ENCODE peak calls at places on chromosomes 7 and 10, in eight cellular contexts. One of them, this sample, is unnamed.

GRCh38 chr10:6713716-6714115 is 133.6 kb upstream of the PRKCQ start:
- DNase-seq in GM03348: no peak
- DNase-seq in fibroblast of mammary gland: peak
- DNase-seq in stimulated activated CD4-positive, alpha-beta T cell treated with anti-CD3 and anti-CD28 coated beads, Interleukin-4, amount 100 ng/mL, for 4 hours: no peak
- DNase-seq in NCI-H1105 treated with DMSO at 0.1 percent for 48 hours: no peak
- DNase-seq in ELR: no peak
- DNase-seq in HCEC 1CT: no peak
- DNase-seq in stimulated activated CD8-positive, alpha-beta memory T cell treated with anti-CD3 and anti-CD28 coated beads, Interleukin-4, amount 100 ng/mL, for 4 hours: no peak
- DNase-seq in this sample: no peak

GRCh38 chr10:88926484-88927249 is 25.9 kb downstream of the ACTA2 start:
- DNase-seq in NCI-H1105 treated with DMSO at 0.1 percent for 48 hours: no peak
- DNase-seq in fibroblast of mammary gland: peak
- DNase-seq in stimulated activated CD8-positive, alpha-beta memory T cell treated with anti-CD3 and anti-CD28 coated beads, Interleukin-4, amount 100 ng/mL, for 4 hours: no peak
- DNase-seq in GM03348: peak
- DNase-seq in ELR: no peak
- DNase-seq in stimulated activated CD4-positive, alpha-beta T cell treated with anti-CD3 and anti-CD28 coated beads, Interleukin-4, amount 100 ng/mL, for 4 hours: no peak
- DNase-seq in HCEC 1CT: peak
- DNase-seq in this sample: peak

GRCh38 chr7:85719981-85720963 is 533.4 kb upstream of the SEMA3D start:
- DNase-seq in stimulated activated CD4-positive, alpha-beta T cell treated with anti-CD3 and anti-CD28 coated beads, Interleukin-4, amount 100 ng/mL, for 4 hours: no peak
- DNase-seq in ELR: peak
- DNase-seq in NCI-H1105 treated with DMSO at 0.1 percent for 48 hours: no peak
- DNase-seq in GM03348: peak
- DNase-seq in HCEC 1CT: peak
- DNase-seq in stimulated activated CD8-positive, alpha-beta memory T cell treated with anti-CD3 and anti-CD28 coated beads, Interleukin-4, amount 100 ng/mL, for 4 hours: no peak
- DNase-seq in fibroblast of mammary gland: peak
- DNase-seq in this sample: peak

GRCh38 chr7:133560900-133561299 is 308.0 kb downstream of the EXOC4 start:
- DNase-seq in ELR: no peak
- DNase-seq in NCI-H1105 treated with DMSO at 0.1 percent for 48 hours: no peak
- DNase-seq in HCEC 1CT: no peak
- DNase-seq in stimulated activated CD8-positive, alpha-beta memory T cell treated with anti-CD3 and anti-CD28 coated beads, Interleukin-4, amount 100 ng/mL, for 4 hours: no peak
- DNase-seq in stimulated activated CD4-positive, alpha-beta T cell treated with anti-CD3 and anti-CD28 coated beads, Interleukin-4, amount 100 ng/mL, for 4 hours: no peak
- DNase-seq in fibroblast of mammary gland: no peak
- DNase-seq in GM03348: no peak
- DNase-seq in this sample: no peak

GRCh38 chr10:17651891-17652290 is 7.9 kb downstream of the STAM start:
- DNase-seq in stimulated activated CD4-positive, alpha-beta T cell treated with anti-CD3 and anti-CD28 coated beads, Interleukin-4, amount 100 ng/mL, for 4 hours: no peak
- DNase-seq in ELR: no peak
- DNase-seq in stimulated activated CD8-positive, alpha-beta memory T cell treated with anti-CD3 and anti-CD28 coated beads, Interleukin-4, amount 100 ng/mL, for 4 hours: no peak
- DNase-seq in fibroblast of mammary gland: no peak
- DNase-seq in HCEC 1CT: no peak
- DNase-seq in GM03348: peak
- DNase-seq in NCI-H1105 treated with DMSO at 0.1 percent for 48 hours: no peak
- DNase-seq in this sample: peak

GRCh38 chr10:133230387-133231195 is 574 bp downstream of the UTF1 start:
- DNase-seq in NCI-H1105 treated with DMSO at 0.1 percent for 48 hours: peak
- DNase-seq in ELR: no peak
- DNase-seq in HCEC 1CT: no peak
- DNase-seq in stimulated activated CD8-positive, alpha-beta memory T cell treated with anti-CD3 and anti-CD28 coated beads, Interleukin-4, amount 100 ng/mL, for 4 hours: no peak
- DNase-seq in fibroblast of mammary gland: no peak
- DNase-seq in stimulated activated CD4-positive, alpha-beta T cell treated with anti-CD3 and anti-CD28 coated beads, Interleukin-4, amount 100 ng/mL, for 4 hours: no peak
- DNase-seq in GM03348: no peak
- DNase-seq in this sample: peak

GRCh38 chr10:114624422-114624821 is 33.7 kb downstream of the ABLIM1 start:
- DNase-seq in stimulated activated CD4-positive, alpha-beta T cell treated with anti-CD3 and anti-CD28 coated beads, Interleukin-4, amount 100 ng/mL, for 4 hours: no peak
- DNase-seq in ELR: no peak
- DNase-seq in HCEC 1CT: no peak
- DNase-seq in stimulated activated CD8-positive, alpha-beta memory T cell treated with anti-CD3 and anti-CD28 coated beads, Interleukin-4, amount 100 ng/mL, for 4 hours: no peak
- DNase-seq in GM03348: no peak
- DNase-seq in fibroblast of mammary gland: no peak
- DNase-seq in NCI-H1105 treated with DMSO at 0.1 percent for 48 hours: no peak
- DNase-seq in this sample: no peak

GRCh38 chr7:50308301-50309129 is 4.0 kb downstream of the IKZF1 start:
- DNase-seq in stimulated activated CD8-positive, alpha-beta memory T cell treated with anti-CD3 and anti-CD28 coated beads, Interleukin-4, amount 100 ng/mL, for 4 hours: no peak
- DNase-seq in HCEC 1CT: no peak
- DNase-seq in NCI-H1105 treated with DMSO at 0.1 percent for 48 hours: no peak
- DNase-seq in ELR: no peak
- DNase-seq in stimulated activated CD4-positive, alpha-beta T cell treated with anti-CD3 and anti-CD28 coated beads, Interleukin-4, amount 100 ng/mL, for 4 hours: no peak
- DNase-seq in fibroblast of mammary gland: no peak
- DNase-seq in GM03348: no peak
- DNase-seq in this sample: no peak

GRCh38 chr7:76133164-76133775 is 68.4 kb upstream of the SRRM3 start:
- DNase-seq in stimulated activated CD8-positive, alpha-beta memory T cell treated with anti-CD3 and anti-CD28 coated beads, Interleukin-4, amount 100 ng/mL, for 4 hours: no peak
- DNase-seq in stimulated activated CD4-positive, alpha-beta T cell treated with anti-CD3 and anti-CD28 coated beads, Interleukin-4, amount 100 ng/mL, for 4 hours: no peak
- DNase-seq in HCEC 1CT: no peak
- DNase-seq in fibroblast of mammary gland: no peak
- DNase-seq in GM03348: no peak
- DNase-seq in NCI-H1105 treated with DMSO at 0.1 percent for 48 hours: no peak
- DNase-seq in ELR: no peak
- DNase-seq in this sample: no peak

GRCh38 chr7:4282434-4283223 is 399.5 kb upstream of the FOXK1 start:
- DNase-seq in ELR: peak
- DNase-seq in fibroblast of mammary gland: peak
- DNase-seq in HCEC 1CT: no peak
- DNase-seq in stimulated activated CD8-positive, alpha-beta memory T cell treated with anti-CD3 and anti-CD28 coated beads, Interleukin-4, amount 100 ng/mL, for 4 hours: no peak
- DNase-seq in stimulated activated CD4-positive, alpha-beta T cell treated with anti-CD3 and anti-CD28 coated beads, Interleukin-4, amount 100 ng/mL, for 4 hours: no peak
- DNase-seq in NCI-H1105 treated with DMSO at 0.1 percent for 48 hours: no peak
- DNase-seq in GM03348: no peak
- DNase-seq in this sample: peak

GRCh38 chr10:10589540-10589939 is 428.1 kb upstream of the CELF2 start:
- DNase-seq in fibroblast of mammary gland: peak
- DNase-seq in NCI-H1105 treated with DMSO at 0.1 percent for 48 hours: no peak
- DNase-seq in stimulated activated CD8-positive, alpha-beta memory T cell treated with anti-CD3 and anti-CD28 coated beads, Interleukin-4, amount 100 ng/mL, for 4 hours: no peak
- DNase-seq in HCEC 1CT: peak
- DNase-seq in ELR: no peak
- DNase-seq in GM03348: peak
- DNase-seq in stimulated activated CD4-positive, alpha-beta T cell treated with anti-CD3 and anti-CD28 coated beads, Interleukin-4, amount 100 ng/mL, for 4 hours: no peak
- DNase-seq in this sample: no peak

GRCh38 chr10:132663666-132664365 is 122.1 kb downstream of the NKX6-2 start:
- DNase-seq in HCEC 1CT: no peak
- DNase-seq in GM03348: no peak
- DNase-seq in stimulated activated CD4-positive, alpha-beta T cell treated with anti-CD3 and anti-CD28 coated beads, Interleukin-4, amount 100 ng/mL, for 4 hours: no peak
- DNase-seq in fibroblast of mammary gland: no peak
- DNase-seq in stimulated activated CD8-positive, alpha-beta memory T cell treated with anti-CD3 and anti-CD28 coated beads, Interleukin-4, amount 100 ng/mL, for 4 hours: no peak
- DNase-seq in ELR: peak
- DNase-seq in NCI-H1105 treated with DMSO at 0.1 percent for 48 hours: no peak
- DNase-seq in this sample: no peak

GRCh38 chr7:47653550-47654351 is 71.8 kb upstream of the TNS3 start:
- DNase-seq in NCI-H1105 treated with DMSO at 0.1 percent for 48 hours: no peak
- DNase-seq in ELR: peak
- DNase-seq in stimulated activated CD4-positive, alpha-beta T cell treated with anti-CD3 and anti-CD28 coated beads, Interleukin-4, amount 100 ng/mL, for 4 hours: no peak
- DNase-seq in GM03348: no peak
- DNase-seq in HCEC 1CT: no peak
- DNase-seq in stimulated activated CD8-positive, alpha-beta memory T cell treated with anti-CD3 and anti-CD28 coated beads, Interleukin-4, amount 100 ng/mL, for 4 hours: no peak
- DNase-seq in fibroblast of mammary gland: peak
- DNase-seq in this sample: no peak

GRCh38 chr7:73986158-73986631 is 41.8 kb upstream of the ELN start:
- DNase-seq in NCI-H1105 treated with DMSO at 0.1 percent for 48 hours: no peak
- DNase-seq in stimulated activated CD4-positive, alpha-beta T cell treated with anti-CD3 and anti-CD28 coated beads, Interleukin-4, amount 100 ng/mL, for 4 hours: no peak
- DNase-seq in GM03348: no peak
- DNase-seq in stimulated activated CD8-positive, alpha-beta memory T cell treated with anti-CD3 and anti-CD28 coated beads, Interleukin-4, amount 100 ng/mL, for 4 hours: no peak
- DNase-seq in fibroblast of mammary gland: no peak
- DNase-seq in HCEC 1CT: no peak
- DNase-seq in ELR: no peak
- DNase-seq in this sample: no peak

GRCh38 chr7:55591282-55591931 is 19.1 kb upstream of the VOPP1 start:
- DNase-seq in GM03348: peak
- DNase-seq in ELR: no peak
- DNase-seq in stimulated activated CD8-positive, alpha-beta memory T cell treated with anti-CD3 and anti-CD28 coated beads, Interleukin-4, amount 100 ng/mL, for 4 hours: no peak
- DNase-seq in fibroblast of mammary gland: no peak
- DNase-seq in HCEC 1CT: no peak
- DNase-seq in stimulated activated CD4-positive, alpha-beta T cell treated with anti-CD3 and anti-CD28 coated beads, Interleukin-4, amount 100 ng/mL, for 4 hours: no peak
- DNase-seq in NCI-H1105 treated with DMSO at 0.1 percent for 48 hours: no peak
- DNase-seq in this sample: no peak

GRCh38 chr10:9853405-9854010 is 1164.2 kb upstream of the CELF2 start:
- DNase-seq in fibroblast of mammary gland: no peak
- DNase-seq in HCEC 1CT: no peak
- DNase-seq in stimulated activated CD4-positive, alpha-beta T cell treated with anti-CD3 and anti-CD28 coated beads, Interleukin-4, amount 100 ng/mL, for 4 hours: no peak
- DNase-seq in GM03348: peak
- DNase-seq in stimulated activated CD8-positive, alpha-beta memory T cell treated with anti-CD3 and anti-CD28 coated beads, Interleukin-4, amount 100 ng/mL, for 4 hours: no peak
- DNase-seq in ELR: no peak
- DNase-seq in NCI-H1105 treated with DMSO at 0.1 percent for 48 hours: no peak
- DNase-seq in this sample: no peak

GRCh38 chr10:28569506-28570159 is 36.7 kb downstream of the WAC start:
- DNase-seq in stimulated activated CD8-positive, alpha-beta memory T cell treated with anti-CD3 and anti-CD28 coated beads, Interleukin-4, amount 100 ng/mL, for 4 hours: no peak
- DNase-seq in NCI-H1105 treated with DMSO at 0.1 percent for 48 hours: no peak
- DNase-seq in GM03348: peak
- DNase-seq in HCEC 1CT: peak
- DNase-seq in ELR: peak
- DNase-seq in fibroblast of mammary gland: peak
- DNase-seq in stimulated activated CD4-positive, alpha-beta T cell treated with anti-CD3 and anti-CD28 coated beads, Interleukin-4, amount 100 ng/mL, for 4 hours: no peak
- DNase-seq in this sample: peak

GRCh38 chr7:65239707-65240352 is 133.8 kb upstream of the ZNF92 start:
- DNase-seq in NCI-H1105 treated with DMSO at 0.1 percent for 48 hours: no peak
- DNase-seq in GM03348: peak
- DNase-seq in ELR: peak
- DNase-seq in fibroblast of mammary gland: no peak
- DNase-seq in stimulated activated CD8-positive, alpha-beta memory T cell treated with anti-CD3 and anti-CD28 coated beads, Interleukin-4, amount 100 ng/mL, for 4 hours: no peak
- DNase-seq in stimulated activated CD4-positive, alpha-beta T cell treated with anti-CD3 and anti-CD28 coated beads, Interleukin-4, amount 100 ng/mL, for 4 hours: no peak
- DNase-seq in HCEC 1CT: no peak
- DNase-seq in this sample: peak

GRCh38 chr10:24858244-24858907 is 94.0 kb downstream of the PRTFDC1 start:
- DNase-seq in GM03348: peak
- DNase-seq in NCI-H1105 treated with DMSO at 0.1 percent for 48 hours: no peak
- DNase-seq in fibroblast of mammary gland: peak
- DNase-seq in stimulated activated CD8-positive, alpha-beta memory T cell treated with anti-CD3 and anti-CD28 coated beads, Interleukin-4, amount 100 ng/mL, for 4 hours: no peak
- DNase-seq in stimulated activated CD4-positive, alpha-beta T cell treated with anti-CD3 and anti-CD28 coated beads, Interleukin-4, amount 100 ng/mL, for 4 hours: no peak
- DNase-seq in ELR: peak
- DNase-seq in HCEC 1CT: peak
- DNase-seq in this sample: peak

GRCh38 chr10:69061305-69062161 is 26.4 kb upstream of the SRGN start:
- DNase-seq in ELR: peak
- DNase-seq in GM03348: peak
- DNase-seq in stimulated activated CD8-positive, alpha-beta memory T cell treated with anti-CD3 and anti-CD28 coated beads, Interleukin-4, amount 100 ng/mL, for 4 hours: no peak
- DNase-seq in fibroblast of mammary gland: peak
- DNase-seq in stimulated activated CD4-positive, alpha-beta T cell treated with anti-CD3 and anti-CD28 coated beads, Interleukin-4, amount 100 ng/mL, for 4 hours: peak
- DNase-seq in HCEC 1CT: peak
- DNase-seq in NCI-H1105 treated with DMSO at 0.1 percent for 48 hours: no peak
- DNase-seq in this sample: peak

GRCh38 chr7:131931368-131931767 is 374.9 kb upstream of the PODXL start:
- DNase-seq in GM03348: no peak
- DNase-seq in HCEC 1CT: no peak
- DNase-seq in fibroblast of mammary gland: peak
- DNase-seq in NCI-H1105 treated with DMSO at 0.1 percent for 48 hours: no peak
- DNase-seq in stimulated activated CD8-positive, alpha-beta memory T cell treated with anti-CD3 and anti-CD28 coated beads, Interleukin-4, amount 100 ng/mL, for 4 hours: no peak
- DNase-seq in stimulated activated CD4-positive, alpha-beta T cell treated with anti-CD3 and anti-CD28 coated beads, Interleukin-4, amount 100 ng/mL, for 4 hours: no peak
- DNase-seq in ELR: peak
- DNase-seq in this sample: no peak

GRCh38 chr7:134669845-134670373 is 23.3 kb downstream of the BPGM start:
- DNase-seq in fibroblast of mammary gland: peak
- DNase-seq in stimulated activated CD8-positive, alpha-beta memory T cell treated with anti-CD3 and anti-CD28 coated beads, Interleukin-4, amount 100 ng/mL, for 4 hours: peak
- DNase-seq in stimulated activated CD4-positive, alpha-beta T cell treated with anti-CD3 and anti-CD28 coated beads, Interleukin-4, amount 100 ng/mL, for 4 hours: peak
- DNase-seq in NCI-H1105 treated with DMSO at 0.1 percent for 48 hours: peak
- DNase-seq in ELR: peak
- DNase-seq in GM03348: peak
- DNase-seq in HCEC 1CT: peak
- DNase-seq in this sample: peak

GRCh38 chr10:10785627-10786333 is 231.9 kb upstream of the CELF2 start:
- DNase-seq in HCEC 1CT: peak
- DNase-seq in NCI-H1105 treated with DMSO at 0.1 percent for 48 hours: no peak
- DNase-seq in GM03348: peak
- DNase-seq in fibroblast of mammary gland: peak
- DNase-seq in stimulated activated CD8-positive, alpha-beta memory T cell treated with anti-CD3 and anti-CD28 coated beads, Interleukin-4, amount 100 ng/mL, for 4 hours: no peak
- DNase-seq in stimulated activated CD4-positive, alpha-beta T cell treated with anti-CD3 and anti-CD28 coated beads, Interleukin-4, amount 100 ng/mL, for 4 hours: no peak
- DNase-seq in ELR: peak
- DNase-seq in this sample: peak

GRCh38 chr7:144481863-144482262 is 78.4 kb upstream of the NOBOX start:
- DNase-seq in stimulated activated CD8-positive, alpha-beta memory T cell treated with anti-CD3 and anti-CD28 coated beads, Interleukin-4, amount 100 ng/mL, for 4 hours: no peak
- DNase-seq in NCI-H1105 treated with DMSO at 0.1 percent for 48 hours: no peak
- DNase-seq in fibroblast of mammary gland: no peak
- DNase-seq in stimulated activated CD4-positive, alpha-beta T cell treated with anti-CD3 and anti-CD28 coated beads, Interleukin-4, amount 100 ng/mL, for 4 hours: no peak
- DNase-seq in GM03348: no peak
- DNase-seq in ELR: no peak
- DNase-seq in HCEC 1CT: no peak
- DNase-seq in this sample: no peak

GRCh38 chr10:90775351-90776028 is 82.3 kb downstream of the HTR7 start:
- DNase-seq in GM03348: peak
- DNase-seq in stimulated activated CD4-positive, alpha-beta T cell treated with anti-CD3 and anti-CD28 coated beads, Interleukin-4, amount 100 ng/mL, for 4 hours: no peak
- DNase-seq in fibroblast of mammary gland: peak
- DNase-seq in HCEC 1CT: peak
- DNase-seq in NCI-H1105 treated with DMSO at 0.1 percent for 48 hours: no peak
- DNase-seq in stimulated activated CD8-positive, alpha-beta memory T cell treated with anti-CD3 and anti-CD28 coated beads, Interleukin-4, amount 100 ng/mL, for 4 hours: no peak
- DNase-seq in ELR: peak
- DNase-seq in this sample: peak

GRCh38 chr7:102191556-102192203 is 95.0 kb upstream of the SH2B2 start:
- DNase-seq in GM03348: no peak
- DNase-seq in HCEC 1CT: no peak
- DNase-seq in stimulated activated CD4-positive, alpha-beta T cell treated with anti-CD3 and anti-CD28 coated beads, Interleukin-4, amount 100 ng/mL, for 4 hours: no peak
- DNase-seq in fibroblast of mammary gland: no peak
- DNase-seq in ELR: no peak
- DNase-seq in NCI-H1105 treated with DMSO at 0.1 percent for 48 hours: no peak
- DNase-seq in stimulated activated CD8-positive, alpha-beta memory T cell treated with anti-CD3 and anti-CD28 coated beads, Interleukin-4, amount 100 ng/mL, for 4 hours: no peak
- DNase-seq in this sample: no peak

GRCh38 chr7:123650595-123650994 is 5.1 kb upstream of the LMOD2 start:
- DNase-seq in ELR: no peak
- DNase-seq in stimulated activated CD8-positive, alpha-beta memory T cell treated with anti-CD3 and anti-CD28 coated beads, Interleukin-4, amount 100 ng/mL, for 4 hours: no peak
- DNase-seq in fibroblast of mammary gland: no peak
- DNase-seq in stimulated activated CD4-positive, alpha-beta T cell treated with anti-CD3 and anti-CD28 coated beads, Interleukin-4, amount 100 ng/mL, for 4 hours: no peak
- DNase-seq in HCEC 1CT: no peak
- DNase-seq in GM03348: no peak
- DNase-seq in NCI-H1105 treated with DMSO at 0.1 percent for 48 hours: no peak
- DNase-seq in this sample: no peak

GRCh38 chr10:131049051-131049450 is 262.5 kb downstream of the TCERG1L start:
- DNase-seq in NCI-H1105 treated with DMSO at 0.1 percent for 48 hours: peak
- DNase-seq in HCEC 1CT: no peak
- DNase-seq in stimulated activated CD8-positive, alpha-beta memory T cell treated with anti-CD3 and anti-CD28 coated beads, Interleukin-4, amount 100 ng/mL, for 4 hours: no peak
- DNase-seq in stimulated activated CD4-positive, alpha-beta T cell treated with anti-CD3 and anti-CD28 coated beads, Interleukin-4, amount 100 ng/mL, for 4 hours: no peak
- DNase-seq in GM03348: no peak
- DNase-seq in fibroblast of mammary gland: no peak
- DNase-seq in ELR: no peak
- DNase-seq in this sample: no peak

GRCh38 chr10:44935201-44935960 is 24.2 kb upstream of the RASSF4 start:
- DNase-seq in HCEC 1CT: peak
- DNase-seq in ELR: peak
- DNase-seq in NCI-H1105 treated with DMSO at 0.1 percent for 48 hours: no peak
- DNase-seq in GM03348: peak
- DNase-seq in stimulated activated CD4-positive, alpha-beta T cell treated with anti-CD3 and anti-CD28 coated beads, Interleukin-4, amount 100 ng/mL, for 4 hours: no peak
- DNase-seq in fibroblast of mammary gland: peak
- DNase-seq in stimulated activated CD8-positive, alpha-beta memory T cell treated with anti-CD3 and anti-CD28 coated beads, Interleukin-4, amount 100 ng/mL, for 4 hours: no peak
- DNase-seq in this sample: peak

GRCh38 chr7:1689356-1689755 is 19.3 kb downstream of the ELFN1 start:
- DNase-seq in HCEC 1CT: no peak
- DNase-seq in ELR: no peak
- DNase-seq in NCI-H1105 treated with DMSO at 0.1 percent for 48 hours: no peak
- DNase-seq in fibroblast of mammary gland: no peak
- DNase-seq in stimulated activated CD4-positive, alpha-beta T cell treated with anti-CD3 and anti-CD28 coated beads, Interleukin-4, amount 100 ng/mL, for 4 hours: no peak
- DNase-seq in stimulated activated CD8-positive, alpha-beta memory T cell treated with anti-CD3 and anti-CD28 coated beads, Interleukin-4, amount 100 ng/mL, for 4 hours: no peak
- DNase-seq in GM03348: no peak
- DNase-seq in this sample: no peak

GRCh38 chr10:132365102-132365501 is 31.9 kb upstream of the PWWP2B start:
- DNase-seq in HCEC 1CT: no peak
- DNase-seq in ELR: no peak
- DNase-seq in NCI-H1105 treated with DMSO at 0.1 percent for 48 hours: no peak
- DNase-seq in stimulated activated CD8-positive, alpha-beta memory T cell treated with anti-CD3 and anti-CD28 coated beads, Interleukin-4, amount 100 ng/mL, for 4 hours: no peak
- DNase-seq in fibroblast of mammary gland: no peak
- DNase-seq in GM03348: no peak
- DNase-seq in stimulated activated CD4-positive, alpha-beta T cell treated with anti-CD3 and anti-CD28 coated beads, Interleukin-4, amount 100 ng/mL, for 4 hours: no peak
- DNase-seq in this sample: no peak

GRCh38 chr10:30747633-30748032 is 118.1 kb upstream of the LYZL2 start:
- DNase-seq in GM03348: peak
- DNase-seq in fibroblast of mammary gland: peak
- DNase-seq in stimulated activated CD4-positive, alpha-beta T cell treated with anti-CD3 and anti-CD28 coated beads, Interleukin-4, amount 100 ng/mL, for 4 hours: peak
- DNase-seq in stimulated activated CD8-positive, alpha-beta memory T cell treated with anti-CD3 and anti-CD28 coated beads, Interleukin-4, amount 100 ng/mL, for 4 hours: no peak
- DNase-seq in ELR: peak
- DNase-seq in HCEC 1CT: peak
- DNase-seq in NCI-H1105 treated with DMSO at 0.1 percent for 48 hours: no peak
- DNase-seq in this sample: no peak

GRCh38 chr10:74778436-74779094 is 47.8 kb upstream of the KAT6B start:
- DNase-seq in stimulated activated CD8-positive, alpha-beta memory T cell treated with anti-CD3 and anti-CD28 coated beads, Interleukin-4, amount 100 ng/mL, for 4 hours: no peak
- DNase-seq in NCI-H1105 treated with DMSO at 0.1 percent for 48 hours: no peak
- DNase-seq in stimulated activated CD4-positive, alpha-beta T cell treated with anti-CD3 and anti-CD28 coated beads, Interleukin-4, amount 100 ng/mL, for 4 hours: no peak
- DNase-seq in fibroblast of mammary gland: no peak
- DNase-seq in GM03348: no peak
- DNase-seq in ELR: no peak
- DNase-seq in HCEC 1CT: no peak
- DNase-seq in this sample: no peak

GRCh38 chr7:155090647-155091046 is 20.5 kb downstream of the HTR5A start:
- DNase-seq in NCI-H1105 treated with DMSO at 0.1 percent for 48 hours: no peak
- DNase-seq in GM03348: no peak
- DNase-seq in stimulated activated CD8-positive, alpha-beta memory T cell treated with anti-CD3 and anti-CD28 coated beads, Interleukin-4, amount 100 ng/mL, for 4 hours: peak
- DNase-seq in HCEC 1CT: no peak
- DNase-seq in stimulated activated CD4-positive, alpha-beta T cell treated with anti-CD3 and anti-CD28 coated beads, Interleukin-4, amount 100 ng/mL, for 4 hours: peak
- DNase-seq in ELR: peak
- DNase-seq in fibroblast of mammary gland: no peak
- DNase-seq in this sample: no peak

This sample was measured in adipocyte.